ENCODE peak calls at places on chromosomes 6 and 20, in six cellular contexts. X, U, A, Z, T and G are unnamed samples.

GRCh38 chr6:71181565-71181964 is 107.0 kb upstream of the OGFRL1 start:
- DNase-seq in T (no peak), Z (peak), U (peak), X (no peak), A (peak), G (peak)

GRCh38 chr6:87572031-87572430 is 17.8 kb downstream of the RARS2 start:
- DNase-seq in Z (no peak), A (peak), T (no peak), X (no peak), U (no peak), G (no peak)

GRCh38 chr6:132907915-132908314 is 93.5 kb downstream of the RPS12 start:
- DNase-seq in Z (no peak), U (peak), X (no peak), T (no peak), A (peak), G (no peak)

GRCh38 chr6:35385457-35386202 is 43.3 kb downstream of the PPARD start:
- DNase-seq in U (no peak), Z (peak), T (peak), X (no peak), A (peak), G (no peak)

GRCh38 chr6:17881085-17881883 is 106.2 kb downstream of the KIF13A start:
- DNase-seq in T (no peak), X (peak), Z (no peak), A (no peak), U (no peak), G (no peak)

GRCh38 chr6:4506806-4507205 is 269.4 kb upstream of the CDYL start:
- DNase-seq in U (no peak), A (no peak), T (no peak), Z (no peak), X (no peak), G (no peak)

GRCh38 chr20:47055699-47056369 is 161.2 kb downstream of the EYA2 start:
- DNase-seq in Z (peak), A (no peak), T (peak), X (no peak), U (peak), G (no peak)

GRCh38 chr6:158050107-158050735 is 68.6 kb downstream of the SYNJ2 start:
- DNase-seq in Z (no peak), U (no peak), T (no peak), A (no peak), X (no peak), G (no peak)

GRCh38 chr20:38418509-38419204 is 16.5 kb downstream of the SNHG17 start:
- DNase-seq in U (no peak), X (no peak), Z (no peak), T (peak), A (peak), G (no peak)

GRCh38 chr6:39203804-39204495 is 25.3 kb downstream of the KCNK5 start:
- DNase-seq in X (no peak), Z (peak), T (no peak), A (no peak), U (no peak), G (peak)

GRCh38 chr6:113381957-113382356 is 475.2 kb upstream of the MARCKS start:
- DNase-seq in Z (no peak), T (no peak), X (peak), A (peak), U (no peak), G (peak)

GRCh38 chr6:37706749-37707148 is 9.1 kb upstream of the MDGA1 start:
- DNase-seq in U (no peak), Z (no peak), T (no peak), X (no peak), A (no peak), G (no peak)

GRCh38 chr20:46174469-46175126 is 56.5 kb downstream of the CD40 start:
- DNase-seq in X (peak), T (peak), A (peak), Z (peak), U (no peak), G (peak)

GRCh38 chr6:32627831-32628230 is 9.4 kb upstream of the HLA-DQA1 start:
- DNase-seq in X (peak), U (no peak), A (peak), T (no peak), Z (peak), G (peak)

GRCh38 chr6:97275809-97276208 is 7.2 kb downstream of the MMS22L start:
- DNase-seq in A (no peak), Z (no peak), T (no peak), U (no peak), X (no peak), G (no peak)

GRCh38 chr20:51449498-51450220 is 92.9 kb downstream of the NFATC2 start:
- DNase-seq in T (no peak), A (no peak), U (no peak), Z (no peak), X (no peak), G (no peak)

GRCh38 chr6:129498950-129499870 is 210.8 kb downstream of the ARHGAP18 start:
- DNase-seq in X (no peak), A (peak), U (no peak), Z (peak), T (no peak), G (peak)

GRCh38 chr20:49276895-49277785 is 717 bp downstream of the ZNFX1 start:
- DNase-seq in A (no peak), T (peak), Z (peak), U (no peak), X (peak), G (no peak)

GRCh38 chr6:68779366-68779765 is 144.3 kb downstream of the ADGRB3 start:
- DNase-seq in T (no peak), X (no peak), U (no peak), A (no peak), Z (no peak), G (no peak)

GRCh38 chr6:439681-440167 is 48.2 kb downstream of the IRF4 start:
- DNase-seq in Z (no peak), U (no peak), X (no peak), A (no peak), T (no peak), G (no peak)

GRCh38 chr6:38191418-38191817 is 371.9 kb downstream of the ZFAND3 start:
- DNase-seq in A (no peak), Z (no peak), U (no peak), X (no peak), T (no peak), G (no peak)

GRCh38 chr6:51062166-51062722 is 243.6 kb downstream of the TFAP2B start:
- DNase-seq in U (no peak), Z (no peak), X (no peak), A (no peak), T (no peak), G (no peak)

GRCh38 chr20:9442858-9443257 is 71.5 kb upstream of the LAMP5 start:
- DNase-seq in X (no peak), A (peak), U (no peak), Z (peak), T (no peak), G (no peak)

DNA sequence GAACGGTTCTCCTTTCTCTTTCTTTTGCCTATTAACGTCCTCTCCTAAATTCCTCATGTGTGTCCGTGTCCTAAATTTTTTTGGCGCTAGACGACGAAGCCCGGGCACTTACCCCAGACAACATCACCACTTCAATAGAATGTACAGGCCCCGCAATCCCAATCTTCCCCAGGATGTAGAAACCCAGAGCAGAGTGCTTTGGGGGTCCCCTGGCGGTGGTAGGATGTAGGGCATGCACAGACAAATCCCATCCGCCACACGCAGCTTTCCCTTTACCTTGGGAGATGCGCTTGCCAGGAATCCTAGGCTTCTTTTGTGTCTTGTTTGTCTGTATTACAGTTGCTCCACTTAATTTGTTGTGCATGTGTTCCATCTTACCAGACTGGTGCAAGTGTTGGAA is 417.3 kb upstream of the ARID1B start:
- DNase-seq in Z (no peak), A (no peak), U (no peak), T (no peak), X (no peak), G (no peak)
- TF ChIP-seq CTCF in Z (no peak), A (peak), U (peak), T (no peak), X (no peak), G (no peak)

DNA sequence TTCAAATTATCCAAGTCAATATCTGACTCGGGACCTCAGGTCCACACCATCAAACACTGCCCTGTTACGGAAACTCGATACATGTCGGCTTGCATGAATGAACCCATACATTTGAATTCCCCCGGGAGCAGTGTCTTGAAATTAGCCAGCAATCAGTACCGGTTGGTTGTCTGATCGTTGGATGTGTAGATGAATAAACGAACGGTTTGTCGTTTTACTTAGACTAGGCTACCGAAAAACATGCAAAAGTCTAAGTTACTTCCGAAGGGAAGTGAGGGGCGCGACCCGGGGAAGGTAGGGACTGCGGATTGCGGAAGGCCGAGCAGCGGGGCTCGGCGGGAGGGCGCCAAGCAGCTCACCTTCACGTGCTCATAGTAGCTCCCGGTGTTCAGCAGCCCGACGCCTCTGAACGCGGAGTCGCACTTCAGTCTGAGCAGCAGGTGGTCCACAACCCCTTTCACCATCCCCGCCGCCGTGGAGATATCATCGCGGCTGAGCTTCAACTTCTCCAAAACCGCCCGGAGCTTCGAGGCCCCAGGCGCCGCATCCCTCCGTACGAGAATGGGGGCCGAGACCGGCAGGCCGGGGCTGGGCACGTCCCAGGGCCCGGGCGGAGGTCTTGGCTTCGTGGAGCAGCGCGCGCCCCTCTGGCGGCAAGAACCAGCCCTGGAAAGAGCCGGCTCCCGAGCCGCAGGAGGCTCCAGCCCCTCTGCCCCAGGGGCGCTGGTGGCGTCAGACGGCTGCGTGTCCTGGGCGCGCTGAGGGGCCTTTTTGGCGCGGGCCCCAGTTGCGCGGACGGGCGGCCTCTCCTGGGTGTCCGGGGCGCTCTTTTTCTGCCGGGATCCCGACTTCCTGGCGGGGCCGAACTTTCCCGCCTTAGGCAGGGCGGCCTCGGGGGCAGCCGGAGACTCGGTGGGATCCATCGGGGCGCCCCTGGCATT is 661 bp downstream of the CGAS start:
- DNase-seq in T (peak), U (no peak), X (peak), Z (peak), A (peak), G (peak)
- TF ChIP-seq CTCF in T (no peak), U (no peak), X (no peak), Z (no peak), A (no peak), G (no peak)

DNA sequence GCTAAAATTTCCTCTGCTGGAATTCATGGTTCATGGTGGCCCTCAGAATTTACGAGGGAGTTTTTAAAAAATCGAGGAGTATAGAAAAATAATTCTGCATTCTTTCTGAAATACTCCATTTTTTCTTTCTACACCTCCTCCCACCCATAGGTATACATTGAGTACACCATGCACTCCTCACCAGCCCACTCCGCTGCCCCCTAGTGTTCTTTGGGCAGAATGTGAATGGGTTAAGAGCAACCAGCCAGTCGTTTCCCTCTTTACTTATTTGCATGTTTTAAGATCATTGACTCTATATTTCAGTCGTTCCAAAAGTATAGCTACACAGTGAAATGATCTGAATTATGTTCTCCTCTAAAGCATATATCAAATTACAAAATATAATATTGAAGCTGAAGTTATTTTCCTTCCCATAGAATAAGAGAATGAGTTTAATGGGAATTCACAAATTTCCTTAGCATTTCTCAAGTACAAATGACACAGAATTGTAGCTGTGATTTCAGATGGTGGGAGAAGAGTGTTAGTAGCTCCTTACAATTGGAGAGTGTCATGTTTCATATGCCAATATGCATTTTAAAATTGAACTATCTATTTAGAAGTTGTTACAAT is 977.7 kb upstream of the SLC35B3 start:
- DNase-seq in X (peak), A (peak), U (no peak), T (no peak), Z (peak), G (peak)
- TF ChIP-seq CTCF in X (peak), A (peak), U (peak), T (no peak), Z (peak), G (no peak)

DNA sequence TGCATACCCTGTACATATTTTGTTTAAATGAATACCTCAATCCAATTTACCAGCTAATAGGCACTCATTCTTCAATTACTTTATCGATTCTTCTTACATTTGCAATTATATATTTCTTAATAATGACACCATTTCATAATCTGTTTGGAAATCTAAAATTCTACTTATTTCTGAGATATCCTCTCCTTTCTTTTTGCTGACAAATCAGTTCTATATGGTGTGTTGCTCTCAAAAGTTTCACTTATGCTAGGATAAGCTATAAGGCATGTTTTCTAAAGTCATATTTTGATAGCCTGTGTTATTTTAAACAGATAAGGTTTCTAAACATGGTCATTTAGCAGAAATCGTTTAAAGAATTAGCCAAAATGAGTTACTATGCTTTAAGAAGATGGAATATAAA is 140.6 kb upstream of the GJE1 start:
- DNase-seq in T (no peak), X (no peak), U (no peak), Z (no peak), A (no peak), G (no peak)
- TF ChIP-seq CTCF in T (no peak), X (no peak), U (no peak), Z (no peak), A (no peak), G (no peak)

DNA sequence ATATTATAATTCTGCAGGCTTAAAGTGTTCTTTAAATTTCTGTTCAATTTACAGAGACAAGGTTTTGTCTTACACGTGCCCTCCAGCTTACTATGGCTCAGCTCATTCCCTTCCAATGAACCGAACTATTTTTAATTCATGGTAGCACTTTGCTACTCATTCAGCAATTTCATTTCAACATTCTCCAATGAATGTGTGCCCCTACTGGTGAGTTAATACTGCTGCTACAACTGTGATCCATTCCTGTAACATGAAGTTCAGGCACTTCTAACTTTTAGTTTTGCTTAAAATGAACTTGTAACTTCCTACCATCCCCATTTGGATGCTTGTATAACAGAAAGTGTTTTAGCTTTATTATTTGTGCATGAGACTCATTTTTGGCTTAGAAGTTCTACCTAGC is 99.7 kb downstream of the F13A1 start:
- DNase-seq in X (no peak), A (no peak), U (no peak), Z (no peak), T (no peak), G (no peak)
- TF ChIP-seq CTCF in X (peak), A (no peak), U (no peak), Z (peak), T (no peak), G (no peak)

GRCh38 chr20:62688855-62689460 is 19.7 kb upstream of the NTSR1 start:
- DNase-seq in T (no peak), A (no peak), X (no peak), Z (no peak), U (no peak), G (no peak)
- TF ChIP-seq CTCF in T (no peak), A (no peak), X (no peak), Z (peak), U (peak), G (no peak)

DNA sequence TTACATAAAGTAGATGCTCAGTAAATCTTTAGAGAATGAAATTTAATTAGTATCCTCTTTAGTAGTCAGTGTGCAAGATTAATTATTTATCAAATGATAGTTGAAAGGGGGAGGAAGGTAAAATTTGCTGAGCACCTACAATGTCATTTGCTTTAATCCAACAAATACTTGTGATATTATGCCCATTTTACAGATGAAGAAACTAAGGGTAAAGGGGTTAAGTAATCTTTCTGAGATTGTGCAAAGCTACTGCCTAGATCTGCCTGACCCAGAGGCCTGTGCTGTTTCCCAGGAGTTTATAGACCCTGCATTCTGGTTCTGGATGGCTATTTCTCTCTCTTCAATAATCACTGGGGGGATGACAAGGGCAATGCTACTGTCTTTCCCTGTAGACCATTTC is 58.3 kb upstream of the BACH2 start:
- DNase-seq in U (no peak), A (no peak), X (no peak), Z (no peak), T (no peak), G (no peak)
- TF ChIP-seq CTCF in U (no peak), A (no peak), X (no peak), Z (no peak), T (no peak), G (no peak)

GRCh38 chr6:91600561-91600960 is 1013.7 kb upstream of the MAP3K7 start:
- DNase-seq in A (no peak), Z (no peak), X (no peak), T (no peak), U (no peak), G (no peak)
- TF ChIP-seq CTCF in A (no peak), Z (no peak), X (no peak), T (no peak), U (no peak), G (no peak)